ENCODE peak calls at places on chromosomes 6 and 20, in five cellular contexts. L is ascending aorta, W is cardiac fibroblast, G is HFFc6, R is neural crest cell. Q is an unnamed sample.

GRCh38 chr20:63234693-63235398 is 859 bp upstream of the BIRC7 start:
- DNase-seq in L (no peak), R (no peak), W (no peak), G (no peak), Q (peak; percentile 30)

GRCh38 chr6:6699741-6700367 is 111.3 kb downstream of the LY86 start:
- DNase-seq in W (peak; percentile 96), R (no peak), L (no peak), G (peak; percentile 95), Q (no peak)

GRCh38 chr6:30726506-30727413 is 6.6 kb downstream of the TUBB start:
- DNase-seq in G (peak; percentile 24), R (no peak), W (peak; percentile 63), L (no peak), Q (no peak)

GRCh38 chr20:49990310-49990720 is 7.5 kb downstream of the SNAI1 start:
- DNase-seq in W (peak; percentile 31), L (no peak), G (no peak), R (no peak), Q (no peak)

GRCh38 chr6:43739642-43740091 is 30.3 kb upstream of the VEGFA start:
- DNase-seq in L (no peak), G (no peak), W (no peak), R (no peak), Q (no peak)

GRCh38 chr20:51767867-51768758 is at the start of gene ATP9A:
- DNase-seq in W (peak; percentile 19), R (peak; percentile 13), L (no peak), G (no peak), Q (no peak)

GRCh38 chr6:79077680-79078056 is 386 bp downstream of the PHIP start:
- DNase-seq in L (no peak), G (no peak), W (no peak), R (no peak), Q (no peak)

GRCh38 chr6:126824226-126824625 is 294.2 kb upstream of the RSPO3 start:
- DNase-seq in G (no peak), W (no peak), L (no peak), R (no peak), Q (no peak)

DNA sequence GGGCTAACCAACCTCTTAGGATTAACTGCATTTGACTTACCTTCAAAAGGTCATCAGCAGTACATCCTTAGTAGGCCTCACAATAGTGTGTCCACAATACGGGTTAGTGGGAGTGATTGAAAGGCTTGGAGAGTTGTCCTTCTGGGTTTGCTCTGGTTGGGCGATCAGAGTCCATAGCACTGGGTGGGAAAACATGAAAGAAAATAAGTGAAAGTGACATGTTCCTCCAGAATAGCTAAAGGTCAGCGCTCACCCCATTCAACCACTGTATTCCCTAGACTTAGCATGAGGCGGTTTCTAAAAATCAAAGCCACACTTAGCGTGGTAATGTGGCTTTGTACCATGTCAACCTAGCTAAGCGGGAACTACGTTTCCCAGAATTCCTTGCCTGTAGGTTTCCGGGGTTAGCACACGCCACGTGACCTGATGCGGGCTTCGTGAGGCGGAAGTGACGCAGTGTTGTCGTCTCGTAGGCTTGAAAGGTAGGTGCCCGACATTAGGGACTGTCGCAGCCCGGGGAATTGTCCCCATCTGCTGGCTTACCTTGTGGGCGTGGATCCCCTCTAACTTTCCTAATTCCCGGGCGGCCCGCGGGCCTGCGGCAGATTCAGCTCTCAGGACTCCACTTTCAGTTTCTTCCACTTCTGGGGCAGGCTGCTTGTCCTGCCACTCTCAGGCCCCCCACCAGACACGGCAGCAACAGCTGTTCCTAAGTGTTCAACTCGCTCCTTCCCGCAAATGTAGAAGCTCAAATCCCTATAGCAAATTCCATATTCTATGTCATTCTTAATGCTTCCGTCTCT is 19.8 kb upstream of the SCP2D1 start:
- DNase-seq in W (peak; percentile 91), R (peak; percentile 64), G (peak; percentile 76), L (peak; percentile 71), Q (peak; percentile 95)
- TF ChIP-seq CTCF in W (no peak), R (no peak), G (no peak), L (no peak), Q (peak; percentile 11)

DNA sequence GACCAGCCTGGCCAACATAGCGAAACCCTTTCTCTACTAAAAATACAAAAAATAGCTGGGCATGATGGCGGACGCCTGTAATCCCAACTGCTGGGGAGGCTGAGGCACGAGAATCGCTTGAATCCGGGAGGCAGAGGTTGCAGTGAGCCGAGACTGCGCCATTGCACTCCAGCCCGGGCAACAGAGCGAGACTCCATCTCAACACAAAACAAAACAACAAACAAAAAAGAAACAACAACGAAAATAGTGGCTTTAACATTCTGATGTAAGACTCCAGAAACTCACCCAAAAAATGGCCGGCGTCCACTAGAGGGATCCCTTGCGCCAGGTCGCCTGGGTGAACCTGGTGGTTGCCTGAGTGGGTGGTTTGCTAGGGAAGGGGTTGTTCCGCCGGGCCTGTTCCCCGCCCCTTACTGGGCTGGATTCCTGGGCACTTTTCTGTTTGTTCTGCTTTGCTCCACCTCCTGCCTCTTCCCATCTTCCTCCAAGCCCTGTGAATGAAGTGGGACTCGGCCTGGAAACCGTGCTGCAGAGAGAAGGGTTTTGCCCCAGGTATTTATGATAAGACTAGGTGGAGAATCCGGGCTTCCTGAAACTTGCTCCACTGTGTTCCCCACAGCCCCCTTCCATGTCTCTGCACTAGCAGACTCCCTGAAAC is 1.5 kb downstream of the PABPC1L start:
- DNase-seq in G (peak; percentile 24), R (peak; percentile 70), L (no peak), W (peak; percentile 52), Q (peak; percentile 72)
- TF ChIP-seq CTCF in G (peak; percentile 76), R (peak; percentile 59), L (peak; percentile 7), W (peak; percentile 43), Q (peak; percentile 58)

GRCh38 chr6:12404651-12405050 is 114.5 kb downstream of the EDN1 start:
- DNase-seq in L (no peak), G (no peak), W (no peak), R (no peak), Q (no peak)

GRCh38 chr6:12408752-12409151 is 118.6 kb downstream of the EDN1 start:
- DNase-seq in R (no peak), W (no peak), G (no peak), L (no peak), Q (no peak)

GRCh38 chr6:12403946-12404647 is 113.9 kb downstream of the EDN1 start:
- DNase-seq in W (peak; percentile 50), R (no peak), G (no peak), L (no peak), Q (no peak)

GRCh38 chr6:12401200-12401599 is 111.0 kb downstream of the EDN1 start:
- DNase-seq in L (no peak), R (no peak), G (no peak), W (no peak), Q (no peak)

DNA sequence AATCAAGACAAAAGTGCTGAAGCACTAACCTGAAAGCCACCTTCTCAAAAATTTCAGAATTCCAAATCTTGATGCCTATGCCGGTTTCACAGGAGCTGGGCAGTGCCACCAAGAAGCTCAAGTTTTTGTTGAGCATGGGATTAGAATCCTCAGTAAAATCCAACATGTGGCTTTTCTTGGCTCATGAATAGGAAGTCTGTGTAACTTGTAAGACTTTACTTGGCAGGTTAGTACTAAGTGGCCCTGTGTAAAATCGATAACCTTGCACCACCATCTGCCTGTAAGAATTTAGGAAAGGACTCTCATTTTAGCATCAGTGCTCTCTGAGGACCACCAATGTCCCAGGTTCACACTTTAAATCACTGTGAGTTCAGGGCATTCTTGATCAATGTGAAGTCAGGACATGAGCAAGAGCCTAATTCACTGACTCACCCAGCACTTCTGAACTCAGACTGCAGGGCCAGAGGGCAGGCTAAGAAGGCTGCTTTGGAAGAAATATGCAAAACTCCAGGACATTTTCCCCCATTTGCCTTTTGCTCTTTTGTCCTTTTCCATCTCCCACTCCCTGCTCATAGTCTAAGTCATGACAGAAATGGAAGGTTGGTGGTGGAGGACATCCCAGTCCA is 113.2 kb downstream of the EDN1 start:
- DNase-seq in W (peak; percentile 84), G (peak; percentile 70), R (no peak), L (no peak), Q (no peak)
- TF ChIP-seq CTCF in W (peak; percentile 19), G (peak; percentile 22), R (no peak), L (peak; percentile 5), Q (no peak)

GRCh38 chr20:3767434-3768341 is at the start of gene ADISSP:
- DNase-seq in L (peak; percentile 95), G (peak; percentile 98), W (peak; percentile 98), R (peak; percentile 92), Q (peak; percentile 99)
- TF ChIP-seq CTCF in L (no peak), G (no peak), W (no peak), R (no peak), Q (peak; percentile 18)

GRCh38 chr6:41360314-41360685 is 24.9 kb downstream of the NCR2 start:
- DNase-seq in G (no peak), W (no peak), R (no peak), L (no peak), Q (no peak)

GRCh38 chr6:41358503-41358902 is 23.1 kb downstream of the NCR2 start:
- DNase-seq in G (no peak), R (no peak), L (no peak), W (no peak), Q (no peak)

GRCh38 chr6:41359617-41360313 is 24.4 kb downstream of the NCR2 start:
- DNase-seq in G (no peak), W (no peak), L (no peak), R (no peak), Q (no peak)

GRCh38 chr6:41355952-41356351 is 20.5 kb downstream of the NCR2 start:
- DNase-seq in G (no peak), L (no peak), R (no peak), W (no peak), Q (no peak)

DNA sequence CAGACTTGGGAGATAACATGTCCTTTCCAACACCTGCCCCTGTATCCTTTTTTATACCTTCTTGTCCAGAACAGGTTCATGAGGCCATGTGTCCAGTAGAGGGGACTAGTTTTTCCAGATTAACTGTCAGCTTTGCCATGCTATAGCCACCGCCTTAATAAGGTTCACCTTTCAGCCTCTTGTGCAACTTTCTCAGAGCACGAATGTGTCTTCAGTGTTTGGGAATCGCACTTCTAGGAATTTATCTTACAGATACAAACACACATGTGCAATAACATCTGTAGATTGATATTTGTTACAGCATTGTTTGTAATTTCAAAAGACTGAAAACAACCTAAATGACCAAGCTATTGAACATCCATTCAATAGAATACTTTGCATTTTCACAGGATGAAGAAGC is 21.4 kb downstream of the NCR2 start:
- DNase-seq in W (no peak), G (no peak), L (no peak), R (no peak), Q (no peak)
- TF ChIP-seq CTCF in W (no peak), G (no peak), L (no peak), R (no peak), Q (no peak)

GRCh38 chr6:104896914-104897313 is 37.2 kb upstream of the HACE1 start:
- DNase-seq in R (no peak), G (no peak), L (no peak), W (peak; percentile 11), Q (no peak)
- TF ChIP-seq CTCF in R (peak; percentile 56), G (peak; percentile 76), L (no peak), W (peak; percentile 28), Q (no peak)

GRCh38 chr6:24829657-24830056 is 30.9 kb upstream of the ARMH2 start:
- DNase-seq in R (no peak), G (no peak), W (no peak), L (no peak), Q (no peak)
- TF ChIP-seq CTCF in R (no peak), G (no peak), W (no peak), L (no peak), Q (no peak)

GRCh38 chr6:165891320-165891719 is 228.3 kb upstream of the PDE10A start:
- DNase-seq in R (no peak), L (no peak), G (no peak), W (no peak), Q (no peak)
- TF ChIP-seq CTCF in R (no peak), L (no peak), G (no peak), W (peak; percentile 8), Q (no peak)

GRCh38 chr20:47784599-47785320 is 521 bp downstream of the SULF2 start:
- DNase-seq in R (peak; percentile 28), W (peak; percentile 45), G (no peak), L (no peak), Q (peak; percentile 12)
- TF ChIP-seq CTCF in R (peak; percentile 55), W (no peak), G (peak; percentile 13), L (peak; percentile 5), Q (no peak)

GRCh38 chr20:6657904-6658303 is 109.6 kb upstream of the BMP2 start:
- DNase-seq in W (no peak), R (no peak), G (no peak), L (no peak), Q (no peak)
- TF ChIP-seq CTCF in W (no peak), R (no peak), G (no peak), L (no peak), Q (no peak)

Q was measured in GM12865.